ENCODE peak calls at places on chromosomes 6 and 20, in nine cellular contexts. Z is T-helper 9 cell, M is astrocyte of the cerebellum, P is amygdala, S is AG04450, U is RWPE1, O is spleen, N is SK-N-DZ, X is activated T-helper 1 cell treated with Interleukin-2 at 50 U/mL for 16 hours. A is an unnamed sample.

GRCh38 chr6:25173951-25174474 is 105.2 kb upstream of the CARMIL1 start:
- DNase-seq in O (no peak), P (no peak), Z (no peak), U (peak), S (peak), X (no peak), M (peak), N (no peak), A (no peak)

GRCh38 chr6:5996701-5997419 is 9.9 kb downstream of the NRN1 start:
- DNase-seq in P (no peak), O (no peak), Z (no peak), U (no peak), S (no peak), M (no peak), X (no peak), N (peak), A (no peak)

GRCh38 chr20:50625986-50626677 is 65.2 kb downstream of the RIPOR3 start:
- DNase-seq in O (no peak), P (no peak), S (no peak), M (no peak), N (peak), X (no peak), U (no peak), Z (no peak), A (no peak)

GRCh38 chr6:80638222-80639055 is 532.0 kb downstream of the BCKDHB start:
- DNase-seq in M (peak), U (peak), O (no peak), Z (no peak), P (no peak), N (peak), S (peak), X (no peak), A (no peak)

GRCh38 chr20:63830821-63831593 is at the start of gene ZBTB46:
- DNase-seq in O (peak), X (no peak), N (no peak), Z (no peak), U (peak), S (no peak), M (no peak), P (no peak), A (no peak)

GRCh38 chr20:25280574-25281535 is 33.0 kb downstream of the PYGB start:
- DNase-seq in O (peak), X (no peak), S (no peak), P (no peak), U (no peak), Z (no peak), N (no peak), M (no peak), A (no peak)

GRCh38 chr6:26536571-26537159 is 1.5 kb upstream of the HMGN4 start:
- DNase-seq in S (no peak), Z (no peak), N (peak), O (no peak), P (no peak), X (no peak), M (peak), U (no peak), A (no peak)

GRCh38 chr6:169252805-169253189 is 849 bp downstream of the THBS2 start:
- DNase-seq in S (no peak), N (no peak), O (no peak), P (no peak), Z (no peak), X (no peak), U (no peak), M (peak), A (no peak)

GRCh38 chr6:117483004-117483644 is 650 bp downstream of the DCBLD1 start:
- DNase-seq in S (no peak), P (no peak), U (peak), O (peak), X (peak), M (no peak), Z (peak), N (peak), A (no peak)

GRCh38 chr20:36644032-36644712 is 1.8 kb downstream of the SLA2 start:
- DNase-seq in U (no peak), S (no peak), M (no peak), N (no peak), O (peak), X (peak), P (no peak), Z (peak), A (no peak)

GRCh38 chr6:147805155-147805554 is 296.7 kb downstream of the SAMD5 start:
- DNase-seq in O (no peak), N (no peak), X (no peak), S (no peak), U (no peak), P (no peak), Z (no peak), M (no peak), A (no peak)

GRCh38 chr20:61244213-61244612 is 7.8 kb upstream of the CDH4 start:
- DNase-seq in M (no peak), O (no peak), X (no peak), Z (no peak), S (no peak), P (no peak), U (no peak), N (no peak), A (no peak)

GRCh38 chr6:43671011-43671800 is 16.4 kb downstream of the MRPS18A start:
- DNase-seq in M (no peak), X (no peak), S (no peak), P (no peak), U (no peak), Z (no peak), N (no peak), O (no peak), A (no peak)